ENCODE peak calls at places on chromosomes 11 and 22, in seven cellular contexts. G is stromal cell of bone marrow; A is stimulated activated CD4-positive, alpha-beta T cell treated with anti-CD3 and anti-CD28 coated beads, TNF-alpha, amount 100 ng/mL, for 48 hours; Z is body of pancreas; K is activated T-cell treated with anti-CD3 and anti-CD28 coated beads for 48 hours; Q is astrocyte of the hippocampus; I is H9. W is an unnamed sample.

GRCh38 chr11:67439321-67440228 is 2.1 kb upstream of the PTPRCAP start:
- DNase-seq in Z (no peak), A (no peak), Q (no peak), I (peak), K (no peak), G (no peak), W (no peak)

GRCh38 chr22:37739000-37739399 is 42.2 kb downstream of the TRIOBP start:
- DNase-seq in Z (peak), Q (no peak), A (no peak), I (no peak), G (peak), K (no peak), W (peak)

GRCh38 chr11:67282876-67283371 is 6.2 kb upstream of the ANKRD13D start:
- DNase-seq in K (no peak), Q (no peak), Z (no peak), G (no peak), A (no peak), I (no peak), W (no peak)

GRCh38 chr22:30309981-30310672 is 16.6 kb downstream of the TBC1D10A start:
- DNase-seq in Z (peak), A (no peak), G (no peak), I (no peak), Q (peak), K (no peak), W (no peak)

GRCh38 chr11:36288442-36289225 is 590 bp downstream of the COMMD9 start:
- DNase-seq in G (no peak), A (no peak), I (no peak), Z (no peak), Q (no peak), K (no peak), W (no peak)

GRCh38 chr11:64804346-64805210 is 1.6 kb upstream of the MAP4K2 start:
- DNase-seq in A (no peak), I (peak), Z (no peak), Q (no peak), G (no peak), K (no peak), W (no peak)

GRCh38 chr11:106389096-106389495 is 311.6 kb downstream of the AASDHPPT start:
- DNase-seq in A (no peak), K (no peak), Q (peak), Z (no peak), G (no peak), I (no peak), W (peak)

GRCh38 chr11:110524227-110524626 is 94.5 kb downstream of the FDX1 start:
- DNase-seq in K (no peak), Z (peak), A (no peak), I (no peak), Q (peak), G (peak), W (peak)

GRCh38 chr22:44932493-44932892 is 77.3 kb downstream of the PHF21B start:
- DNase-seq in Z (no peak), G (no peak), K (no peak), Q (no peak), A (no peak), I (no peak), W (no peak)

GRCh38 chr11:78325274-78325781 is 92.3 kb downstream of the GAB2 start:
- DNase-seq in I (no peak), Z (no peak), A (no peak), K (no peak), Q (no peak), G (no peak), W (no peak)

GRCh38 chr11:103338621-103339484 is 229.6 kb downstream of the DYNC2H1 start:
- DNase-seq in I (peak), Z (no peak), A (no peak), Q (no peak), K (no peak), G (no peak), W (peak)

GRCh38 chr11:47272706-47273105 is 2.8 kb downstream of the MADD start:
- DNase-seq in G (no peak), I (no peak), Q (peak), K (no peak), Z (no peak), A (no peak), W (no peak)

GRCh38 chr11:20015529-20016427 is 144.5 kb downstream of the DBX1 start:
- DNase-seq in I (no peak), K (no peak), A (no peak), Q (no peak), G (no peak), Z (peak), W (no peak)

GRCh38 chr11:119320593-119321524 is 3.9 kb upstream of the MCAM start:
- DNase-seq in A (no peak), K (peak), Q (peak), G (no peak), I (peak), Z (peak), W (no peak)

GRCh38 chr11:110526323-110526722 is 96.6 kb downstream of the FDX1 start:
- DNase-seq in A (no peak), Z (no peak), K (no peak), I (no peak), G (no peak), Q (no peak), W (no peak)

GRCh38 chr11:93267383-93267782 is 63.2 kb upstream of the DEUP1 start:
- DNase-seq in A (no peak), I (peak), Z (no peak), Q (no peak), G (no peak), K (no peak), W (no peak)

GRCh38 chr22:20418211-20418788 is 19.3 kb downstream of the SCARF2 start:
- DNase-seq in I (peak), K (peak), G (peak), Z (peak), Q (peak), A (peak), W (peak)

GRCh38 chr11:65274734-65275682 is 13.2 kb downstream of the POLA2 start:
- DNase-seq in Z (peak), A (no peak), Q (peak), I (peak), G (peak), K (no peak), W (peak)

GRCh38 chr11:72078477-72078876 is 1.9 kb downstream of the NUMA1 start:
- DNase-seq in A (no peak), I (no peak), G (no peak), Z (no peak), K (no peak), Q (peak), W (no peak)

GRCh38 chr22:47094861-47095330 is 332.4 kb downstream of the TBC1D22A start:
- DNase-seq in I (no peak), A (no peak), K (no peak), G (no peak), Q (peak), Z (no peak), W (no peak)

GRCh38 chr11:62737196-62737595 is 8.9 kb downstream of the TTC9C start:
- DNase-seq in Q (no peak), K (no peak), Z (no peak), A (no peak), G (no peak), I (no peak), W (no peak)

GRCh38 chr11:44968510-44968909 is 17.8 kb upstream of the TP53I11 start:
- DNase-seq in Z (no peak), A (no peak), Q (no peak), K (no peak), I (no peak), G (no peak), W (no peak)